ENCODE peak calls at places on chromosomes 2 and 18, in eight cellular contexts. P is lower lobe of right lung; C is mesendoderm; N is CD8-positive, alpha-beta memory T cell; L is transverse colon; J is keratinocyte; R is MM.1S; A is GM06990. X is an unnamed sample.

GRCh38 chr2:229714080-229714735 is at the start of gene DNER:
- DNase-seq in P (peak; percentile 48), C (peak; percentile 46), N (peak; percentile 20), L (peak; percentile 20), J (no peak), R (peak; percentile 67), A (peak; percentile 48), X (peak; percentile 69)

GRCh38 chr2:45218931-45219339 is 209.7 kb upstream of the SIX2 start:
- DNase-seq in P (peak; percentile 81), C (no peak), N (no peak), L (no peak), J (no peak), R (no peak), A (no peak), X (no peak)

GRCh38 chr2:228600265-228600664 is 418.8 kb upstream of the SPHKAP start:
- DNase-seq in P (no peak), C (no peak), N (no peak), L (no peak), J (no peak), R (no peak), A (no peak), X (no peak)

GRCh38 chr18:63799164-63799563 is 23.9 kb downstream of the SERPINB7 start:
- DNase-seq in P (no peak), C (no peak), N (no peak), L (no peak), J (no peak), R (no peak), A (no peak), X (no peak)

GRCh38 chr2:145558617-145559350 is 1038.9 kb upstream of the ZEB2 start:
- DNase-seq in P (no peak), C (no peak), N (no peak), L (no peak), J (no peak), R (no peak), A (no peak), X (no peak)

GRCh38 chr2:179460101-179460500 is 195.5 kb upstream of the SESTD1 start:
- DNase-seq in P (no peak), C (no peak), N (no peak), L (no peak), J (no peak), R (no peak), A (no peak), X (no peak)

GRCh38 chr2:68463287-68463877 is 3.7 kb downstream of the FBXO48 start:
- DNase-seq in P (no peak), C (peak; percentile 62), N (peak; percentile 50), L (no peak), J (no peak), R (peak; percentile 70), A (no peak), X (peak; percentile 77)

GRCh38 chr2:143284087-143284675 is 155.0 kb downstream of the ARHGAP15 start:
- DNase-seq in P (no peak), C (peak; percentile 55), N (peak; percentile 11), L (no peak), J (no peak), R (peak; percentile 51), A (no peak), X (peak; percentile 72)

GRCh38 chr2:86078801-86079545 is 26.7 kb downstream of the POLR1A start:
- DNase-seq in P (no peak), C (peak; percentile 24), N (peak; percentile 27), L (peak; percentile 44), J (no peak), R (peak; percentile 82), A (no peak), X (peak; percentile 20)

GRCh38 chr2:9847140-9847539 is 3.9 kb downstream of the TAF1B start:
- DNase-seq in P (no peak), C (no peak), N (no peak), L (no peak), J (no peak), R (no peak), A (no peak), X (no peak)

GRCh38 chr2:135836596-135836995 is 388 bp downstream of the LCT start:
- DNase-seq in P (no peak), C (no peak), N (no peak), L (no peak), J (no peak), R (no peak), A (no peak), X (no peak)

GRCh38 chr2:647003-647560 is 30.1 kb downstream of the TMEM18 start:
- DNase-seq in P (no peak), C (no peak), N (no peak), L (no peak), J (no peak), R (no peak), A (no peak), X (no peak)

GRCh38 chr2:231800493-231801091 is 14.3 kb downstream of the COPS7B start:
- DNase-seq in P (no peak), C (peak; percentile 42), N (no peak), L (peak; percentile 26), J (no peak), R (peak; percentile 72), A (no peak), X (peak; percentile 55)

GRCh38 chr2:231807020-231807419 is 20.8 kb downstream of the COPS7B start:
- DNase-seq in P (no peak), C (no peak), N (no peak), L (no peak), J (no peak), R (no peak), A (no peak), X (no peak)

GRCh38 chr2:231803739-231804138 is 17.5 kb downstream of the COPS7B start:
- DNase-seq in P (no peak), C (no peak), N (no peak), L (no peak), J (no peak), R (no peak), A (no peak), X (no peak)
- H3K36me3 ChIP-seq in P (peaks cover 94% of the 10 kb centered on the region), C (peaks cover 2% of the 10 kb centered on the region), N (peaks cover 30% of the 10 kb centered on the region), L (peaks cover 25% of the 10 kb centered on the region), J (peaks cover 25% of the 10 kb centered on the region), R (peaks cover 4% of the 10 kb centered on the region), A (peaks cover 17% of the 10 kb centered on the region), X (peaks cover 24% of the 10 kb centered on the region)

GRCh38 chr18:3461704-3462103 is 11.7 kb downstream of the TGIF1 start:
- DNase-seq in P (no peak), C (no peak), N (no peak), L (no peak), J (no peak), R (no peak), A (no peak), X (no peak)

GRCh38 chr18:3458378-3458777 is 8.4 kb downstream of the TGIF1 start:
- DNase-seq in P (no peak), C (peak; percentile 51), N (peak; percentile 47), L (no peak), J (no peak), R (no peak), A (no peak), X (peak; percentile 60)

GRCh38 chr18:3463052-3463451 is 13.1 kb downstream of the TGIF1 start:
- DNase-seq in P (no peak), C (no peak), N (no peak), L (no peak), J (no peak), R (no peak), A (no peak), X (peak; percentile 50)

GRCh38 chr18:3458952-3459853 is 9.2 kb downstream of the TGIF1 start:
- DNase-seq in P (no peak), C (no peak), N (no peak), L (no peak), J (no peak), R (no peak), A (no peak), X (no peak)

GRCh38 chr18:3460823-3461398 is 10.9 kb downstream of the TGIF1 start:
- DNase-seq in P (no peak), C (no peak), N (no peak), L (no peak), J (no peak), R (no peak), A (no peak), X (no peak)
- H3K36me3 ChIP-seq in P (peaks cover 32% of the 10 kb centered on the region), C (peaks cover 8% of the 10 kb centered on the region), N (peaks cover 17% of the 10 kb centered on the region), L (peaks cover 15% of the 10 kb centered on the region), J (peaks cover 39% of the 10 kb centered on the region), R (no peaks in the 10 kb centered on the region), A (no peaks in the 10 kb centered on the region), X (peaks cover 64% of the 10 kb centered on the region)

DNA sequence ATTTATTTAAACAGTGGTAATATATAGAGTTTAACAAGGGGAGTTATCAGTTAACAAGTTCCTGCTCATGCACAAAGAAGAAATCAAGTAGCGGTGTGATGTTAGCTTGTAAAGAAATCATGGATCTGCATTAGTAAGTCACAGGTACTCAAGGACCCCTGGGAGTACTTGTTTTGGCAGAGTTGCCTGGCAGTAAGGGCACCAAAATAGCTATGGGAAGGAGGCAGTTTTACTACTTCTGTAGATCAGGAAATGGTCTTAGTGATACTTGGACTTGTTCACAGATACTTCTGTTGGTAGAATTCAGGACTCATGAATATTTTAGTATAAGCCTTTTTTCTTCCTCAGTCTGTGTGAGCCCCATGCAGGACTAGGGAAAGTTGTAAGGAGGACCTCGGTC is 107.3 kb upstream of the IL1R2 start:
- DNase-seq in P (no peak), C (no peak), N (no peak), L (no peak), J (no peak), R (no peak), A (no peak), X (no peak)
- H3K36me3 ChIP-seq in P (peaks cover 73% of the 10 kb centered on the region), C (peaks cover 5% of the 10 kb centered on the region), N (peaks cover 43% of the 10 kb centered on the region), L (peaks cover 11% of the 10 kb centered on the region), J (peaks cover 28% of the 10 kb centered on the region), R (no peaks in the 10 kb centered on the region), A (no peaks in the 10 kb centered on the region), X (peaks cover 38% of the 10 kb centered on the region)

GRCh38 chr2:173571887-173572680 is 217.4 kb downstream of the CDCA7 start:
- DNase-seq in P (no peak), C (no peak), N (no peak), L (no peak), J (no peak), R (no peak), A (no peak), X (no peak)
- H3K36me3 ChIP-seq in P (no peaks in the 10 kb centered on the region), C (no peaks in the 10 kb centered on the region), N (no peaks in the 10 kb centered on the region), L (no peaks in the 10 kb centered on the region), J (no peaks in the 10 kb centered on the region), R (no peaks in the 10 kb centered on the region), A (no peaks in the 10 kb centered on the region), X (no peaks in the 10 kb centered on the region)